ENCODE peak calls at places on chromosome 12, in nine cellular contexts. One of them, this sample, is unnamed.

GRCh38 chr12:101875112-101875961 is 2.0 kb upstream of the DRAM1 start:
- DNase-seq in bronchial epithelial cell: no peak
- DNase-seq in left lung: no peak
- DNase-seq in tibial artery: no peak
- DNase-seq in lower lobe of right lung: no peak
- DNase-seq in A549: no peak
- DNase-seq in HFF-Myc: no peak
- DNase-seq in breast epithelium: no peak
- DNase-seq in HL-60: no peak
- DNase-seq in this sample: no peak

GRCh38 chr12:75666126-75666979 is 154.9 kb upstream of the KRR1 start:
- DNase-seq in bronchial epithelial cell: peak
- DNase-seq in left lung: no peak
- DNase-seq in tibial artery: no peak
- DNase-seq in lower lobe of right lung: no peak
- DNase-seq in A549: peak
- DNase-seq in HFF-Myc: no peak
- DNase-seq in breast epithelium: no peak
- DNase-seq in HL-60: no peak
- DNase-seq in this sample: no peak

GRCh38 chr12:64669270-64669842 is 59.1 kb downstream of the RASSF3 start:
- DNase-seq in bronchial epithelial cell: peak
- DNase-seq in left lung: peak
- DNase-seq in tibial artery: peak
- DNase-seq in lower lobe of right lung: peak
- DNase-seq in A549: no peak
- DNase-seq in HFF-Myc: no peak
- DNase-seq in breast epithelium: no peak
- DNase-seq in HL-60: peak
- DNase-seq in this sample: peak

GRCh38 chr12:108928695-108929094 is 48.8 kb downstream of the DAO start:
- DNase-seq in bronchial epithelial cell: no peak
- DNase-seq in left lung: no peak
- DNase-seq in tibial artery: no peak
- DNase-seq in lower lobe of right lung: no peak
- DNase-seq in A549: no peak
- DNase-seq in HFF-Myc: no peak
- DNase-seq in breast epithelium: no peak
- DNase-seq in HL-60: no peak
- DNase-seq in this sample: no peak

GRCh38 chr12:6323340-6323994 is 13.0 kb downstream of the PLEKHG6 start:
- DNase-seq in bronchial epithelial cell: peak
- DNase-seq in left lung: peak
- DNase-seq in tibial artery: no peak
- DNase-seq in lower lobe of right lung: no peak
- DNase-seq in A549: peak
- DNase-seq in HFF-Myc: peak
- DNase-seq in breast epithelium: no peak
- DNase-seq in HL-60: peak
- DNase-seq in this sample: no peak

GRCh38 chr12:99959549-99960170 is 25.1 kb downstream of the ANKS1B start:
- DNase-seq in bronchial epithelial cell: peak
- DNase-seq in left lung: no peak
- DNase-seq in tibial artery: no peak
- DNase-seq in lower lobe of right lung: no peak
- DNase-seq in A549: peak
- DNase-seq in HFF-Myc: no peak
- DNase-seq in breast epithelium: no peak
- DNase-seq in HL-60: no peak
- DNase-seq in this sample: no peak

GRCh38 chr12:52415870-52416750 is 10.0 kb upstream of the KRT82 start:
- DNase-seq in bronchial epithelial cell: peak
- DNase-seq in left lung: no peak
- DNase-seq in tibial artery: peak
- DNase-seq in lower lobe of right lung: no peak
- DNase-seq in A549: peak
- DNase-seq in HFF-Myc: peak
- DNase-seq in breast epithelium: no peak
- DNase-seq in HL-60: no peak
- DNase-seq in this sample: no peak

GRCh38 chr12:19546611-19547162 is 107.4 kb downstream of the AEBP2 start:
- DNase-seq in bronchial epithelial cell: peak
- DNase-seq in left lung: no peak
- DNase-seq in tibial artery: no peak
- DNase-seq in lower lobe of right lung: no peak
- DNase-seq in A549: no peak
- DNase-seq in HFF-Myc: no peak
- DNase-seq in breast epithelium: no peak
- DNase-seq in HL-60: no peak
- DNase-seq in this sample: no peak

GRCh38 chr12:3283137-3283680 is 206.0 kb downstream of the TSPAN9 start:
- DNase-seq in bronchial epithelial cell: no peak
- DNase-seq in left lung: no peak
- DNase-seq in tibial artery: no peak
- DNase-seq in lower lobe of right lung: no peak
- DNase-seq in A549: no peak
- DNase-seq in HFF-Myc: no peak
- DNase-seq in breast epithelium: no peak
- DNase-seq in HL-60: no peak
- DNase-seq in this sample: no peak

GRCh38 chr12:66426696-66427095 is 124.4 kb downstream of the HELB start:
- DNase-seq in bronchial epithelial cell: no peak
- DNase-seq in left lung: no peak
- DNase-seq in tibial artery: no peak
- DNase-seq in lower lobe of right lung: no peak
- DNase-seq in A549: no peak
- DNase-seq in HFF-Myc: no peak
- DNase-seq in breast epithelium: no peak
- DNase-seq in HL-60: no peak
- DNase-seq in this sample: no peak

GRCh38 chr12:91877022-91877421 is 268.6 kb downstream of the BTG1 start:
- DNase-seq in bronchial epithelial cell: peak
- DNase-seq in left lung: peak
- DNase-seq in tibial artery: no peak
- DNase-seq in lower lobe of right lung: peak
- DNase-seq in A549: no peak
- DNase-seq in HFF-Myc: peak
- DNase-seq in breast epithelium: no peak
- DNase-seq in HL-60: peak
- DNase-seq in this sample: no peak

GRCh38 chr12:59651230-59651920 is 55.5 kb downstream of the SLC16A7 start:
- DNase-seq in bronchial epithelial cell: peak
- DNase-seq in left lung: no peak
- DNase-seq in tibial artery: no peak
- DNase-seq in lower lobe of right lung: no peak
- DNase-seq in A549: peak
- DNase-seq in HFF-Myc: no peak
- DNase-seq in breast epithelium: no peak
- DNase-seq in HL-60: no peak
- DNase-seq in this sample: no peak

GRCh38 chr12:62259311-62259992 is 752 bp upstream of the USP15 start:
- DNase-seq in bronchial epithelial cell: peak
- DNase-seq in left lung: no peak
- DNase-seq in tibial artery: no peak
- DNase-seq in lower lobe of right lung: no peak
- DNase-seq in A549: peak
- DNase-seq in HFF-Myc: no peak
- DNase-seq in breast epithelium: no peak
- DNase-seq in HL-60: no peak
- DNase-seq in this sample: no peak

GRCh38 chr12:20495997-20496396 is 127.7 kb downstream of the PDE3A start:
- DNase-seq in bronchial epithelial cell: no peak
- DNase-seq in left lung: no peak
- DNase-seq in tibial artery: no peak
- DNase-seq in lower lobe of right lung: no peak
- DNase-seq in A549: no peak
- DNase-seq in HFF-Myc: no peak
- DNase-seq in breast epithelium: no peak
- DNase-seq in HL-60: no peak
- DNase-seq in this sample: no peak

GRCh38 chr12:6267007-6267721 is 43.3 kb upstream of the PLEKHG6 start:
- DNase-seq in bronchial epithelial cell: peak
- DNase-seq in left lung: no peak
- DNase-seq in tibial artery: no peak
- DNase-seq in lower lobe of right lung: peak
- DNase-seq in A549: no peak
- DNase-seq in HFF-Myc: no peak
- DNase-seq in breast epithelium: no peak
- DNase-seq in HL-60: no peak
- DNase-seq in this sample: no peak

GRCh38 chr12:55051197-55051920 is 31.6 kb downstream of the NEUROD4 start:
- DNase-seq in bronchial epithelial cell: peak
- DNase-seq in left lung: no peak
- DNase-seq in tibial artery: no peak
- DNase-seq in lower lobe of right lung: no peak
- DNase-seq in A549: no peak
- DNase-seq in HFF-Myc: no peak
- DNase-seq in breast epithelium: no peak
- DNase-seq in HL-60: no peak
- DNase-seq in this sample: no peak

GRCh38 chr12:65170245-65170881 is 980 bp downstream of the LEMD3 start:
- DNase-seq in bronchial epithelial cell: peak
- DNase-seq in left lung: peak
- DNase-seq in tibial artery: peak
- DNase-seq in lower lobe of right lung: peak
- DNase-seq in A549: peak
- DNase-seq in HFF-Myc: no peak
- DNase-seq in breast epithelium: peak
- DNase-seq in HL-60: no peak
- DNase-seq in this sample: no peak

GRCh38 chr12:94240171-94240570 is 91.8 kb downstream of the PLXNC1 start:
- DNase-seq in bronchial epithelial cell: no peak
- DNase-seq in left lung: no peak
- DNase-seq in tibial artery: no peak
- DNase-seq in lower lobe of right lung: no peak
- DNase-seq in A549: no peak
- DNase-seq in HFF-Myc: no peak
- DNase-seq in breast epithelium: no peak
- DNase-seq in HL-60: no peak
- DNase-seq in this sample: peak

GRCh38 chr12:98409543-98409942 is 105.8 kb upstream of the TMPO start:
- DNase-seq in bronchial epithelial cell: no peak
- DNase-seq in left lung: no peak
- DNase-seq in tibial artery: no peak
- DNase-seq in lower lobe of right lung: no peak
- DNase-seq in A549: no peak
- DNase-seq in HFF-Myc: no peak
- DNase-seq in breast epithelium: no peak
- DNase-seq in HL-60: no peak
- DNase-seq in this sample: no peak
- TF ChIP-seq CTCF in bronchial epithelial cell: no peak
- TF ChIP-seq CTCF in left lung: no peak
- TF ChIP-seq CTCF in tibial artery: no peak
- TF ChIP-seq CTCF in lower lobe of right lung: no peak
- TF ChIP-seq CTCF in A549: no peak
- TF ChIP-seq CTCF in HFF-Myc: no peak
- TF ChIP-seq CTCF in breast epithelium: no peak
- TF ChIP-seq CTCF in HL-60: no peak
- TF ChIP-seq CTCF in this sample: no peak

DNA sequence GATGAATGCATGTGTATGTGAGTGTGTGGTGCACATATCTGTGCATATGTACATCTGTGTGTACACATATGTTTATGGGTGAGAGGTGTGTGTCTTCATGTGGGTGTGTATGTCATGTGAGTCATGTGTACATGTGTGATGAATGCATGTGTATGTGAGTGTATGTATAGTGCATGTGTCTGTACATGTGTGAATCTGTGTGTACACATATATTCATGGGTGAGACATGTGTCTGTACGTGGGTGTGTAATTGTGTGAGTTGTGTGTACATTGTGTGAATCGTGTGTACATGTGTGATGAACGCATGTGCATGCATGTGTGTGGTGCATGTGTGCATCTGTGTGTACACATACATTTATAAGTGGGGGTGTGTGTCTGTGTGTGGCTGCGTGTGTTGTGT is 146.9 kb upstream of the TMEM132C start:
- DNase-seq in bronchial epithelial cell: no peak
- DNase-seq in left lung: no peak
- DNase-seq in tibial artery: no peak
- DNase-seq in lower lobe of right lung: no peak
- DNase-seq in A549: no peak
- DNase-seq in HFF-Myc: no peak
- DNase-seq in breast epithelium: no peak
- DNase-seq in HL-60: no peak
- DNase-seq in this sample: no peak
- H3K4me3 ChIP-seq in bronchial epithelial cell: no peak
- H3K4me3 ChIP-seq in left lung: no peak
- H3K4me3 ChIP-seq in tibial artery: no peak
- H3K4me3 ChIP-seq in lower lobe of right lung: no peak
- H3K4me3 ChIP-seq in A549: no peak
- H3K4me3 ChIP-seq in HFF-Myc: no peak
- H3K4me3 ChIP-seq in breast epithelium: no peak
- H3K4me3 ChIP-seq in HL-60: no peak
- H3K4me3 ChIP-seq in this sample: no peak

GRCh38 chr12:88577537-88577936 is 2.7 kb downstream of the KITLG start:
- DNase-seq in bronchial epithelial cell: peak
- DNase-seq in left lung: no peak
- DNase-seq in tibial artery: no peak
- DNase-seq in lower lobe of right lung: no peak
- DNase-seq in A549: peak
- DNase-seq in HFF-Myc: no peak
- DNase-seq in breast epithelium: no peak
- DNase-seq in HL-60: no peak
- DNase-seq in this sample: no peak

GRCh38 chr12:88578274-88578673 is 2.0 kb downstream of the KITLG start:
- DNase-seq in bronchial epithelial cell: peak
- DNase-seq in left lung: no peak
- DNase-seq in tibial artery: no peak
- DNase-seq in lower lobe of right lung: no peak
- DNase-seq in A549: no peak
- DNase-seq in HFF-Myc: no peak
- DNase-seq in breast epithelium: no peak
- DNase-seq in HL-60: no peak
- DNase-seq in this sample: no peak

GRCh38 chr12:88579572-88579940 is 715 bp downstream of the KITLG start:
- DNase-seq in bronchial epithelial cell: no peak
- DNase-seq in left lung: peak
- DNase-seq in tibial artery: peak
- DNase-seq in lower lobe of right lung: peak
- DNase-seq in A549: peak
- DNase-seq in HFF-Myc: no peak
- DNase-seq in breast epithelium: peak
- DNase-seq in HL-60: no peak
- DNase-seq in this sample: no peak

GRCh38 chr12:88579941-88580871 is at the start of gene KITLG:
- DNase-seq in bronchial epithelial cell: peak
- DNase-seq in left lung: peak
- DNase-seq in tibial artery: peak
- DNase-seq in lower lobe of right lung: peak
- DNase-seq in A549: peak
- DNase-seq in HFF-Myc: no peak
- DNase-seq in breast epithelium: peak
- DNase-seq in HL-60: no peak
- DNase-seq in this sample: no peak

GRCh38 chr12:88578821-88579518 is 1.3 kb downstream of the KITLG start:
- DNase-seq in bronchial epithelial cell: peak
- DNase-seq in left lung: no peak
- DNase-seq in tibial artery: no peak
- DNase-seq in lower lobe of right lung: no peak
- DNase-seq in A549: peak
- DNase-seq in HFF-Myc: no peak
- DNase-seq in breast epithelium: no peak
- DNase-seq in HL-60: no peak
- DNase-seq in this sample: no peak
- TF ChIP-seq CTCF in bronchial epithelial cell: peak
- TF ChIP-seq CTCF in left lung: peak
- TF ChIP-seq CTCF in tibial artery: peak
- TF ChIP-seq CTCF in lower lobe of right lung: peak
- TF ChIP-seq CTCF in A549: no peak
- TF ChIP-seq CTCF in HFF-Myc: peak
- TF ChIP-seq CTCF in breast epithelium: peak
- TF ChIP-seq CTCF in HL-60: no peak
- TF ChIP-seq CTCF in this sample: no peak

GRCh38 chr12:128266086-128266485 is 884 bp upstream of the TMEM132C start:
- DNase-seq in bronchial epithelial cell: no peak
- DNase-seq in left lung: no peak
- DNase-seq in tibial artery: no peak
- DNase-seq in lower lobe of right lung: no peak
- DNase-seq in A549: no peak
- DNase-seq in HFF-Myc: no peak
- DNase-seq in breast epithelium: no peak
- DNase-seq in HL-60: no peak
- DNase-seq in this sample: no peak
- H3K4me3 ChIP-seq in bronchial epithelial cell: no peak
- H3K4me3 ChIP-seq in left lung: no peak
- H3K4me3 ChIP-seq in tibial artery: no peak
- H3K4me3 ChIP-seq in lower lobe of right lung: no peak
- H3K4me3 ChIP-seq in A549: no peak
- H3K4me3 ChIP-seq in HFF-Myc: no peak
- H3K4me3 ChIP-seq in breast epithelium: no peak
- H3K4me3 ChIP-seq in HL-60: no peak
- H3K4me3 ChIP-seq in this sample: no peak